ENCODE peak calls at places on chromosomes 13 and 19, in five cellular contexts. M, B, L, U and T are unnamed samples.
A peak's percentile ranks its signal among the peaks of the same experiment; 100 is the strongest.

GRCh38 chr13:73870970-73871935 is 263.0 kb downstream of the KLF12 start:
- DNase-seq in M (peak; percentile 15), B (no peak), L (no peak), U (peak; percentile 30), T (no peak)

GRCh38 chr13:54185785-54186184 is 1157.2 kb downstream of the OLFM4 start:
- DNase-seq in M (no peak), B (no peak), L (no peak), U (no peak), T (no peak)

GRCh38 chr13:109465151-109465550 is 321.2 kb downstream of the IRS2 start:
- DNase-seq in M (no peak), B (no peak), L (no peak), U (no peak), T (no peak)

GRCh38 chr19:18008814-18009213 is 844 bp downstream of the ARRDC2 start:
- DNase-seq in M (no peak), B (no peak), L (no peak), U (no peak), T (no peak)

GRCh38 chr19:48354332-48354992 is 9.3 kb downstream of the TMEM143 start:
- DNase-seq in M (no peak), B (no peak), L (no peak), U (no peak), T (no peak)

GRCh38 chr19:9936151-9937000 is at the start of gene OLFM2:
- DNase-seq in M (no peak), B (no peak), L (no peak), U (peak; percentile 56), T (no peak)

GRCh38 chr19:52935434-52935833 is 12.2 kb upstream of the ZNF888 start:
- DNase-seq in M (no peak), B (peak; percentile 53), L (peak; percentile 51), U (no peak), T (no peak)

GRCh38 chr13:21744149-21744548 is 73.3 kb downstream of the FGF9 start:
- DNase-seq in M (no peak), B (no peak), L (no peak), U (no peak), T (peak; percentile 84)

GRCh38 chr13:95049772-95050171 is 251.5 kb downstream of the ABCC4 start:
- DNase-seq in M (no peak), B (no peak), L (no peak), U (no peak), T (no peak)

GRCh38 chr19:2602391-2603181 is 99.9 kb downstream of the GNG7 start:
- DNase-seq in M (peak; percentile 76), B (peak; percentile 77), L (peak; percentile 74), U (peak; percentile 84), T (peak; percentile 97)
- TF ChIP-seq EP300 in M (peak; percentile 86), B (peak; percentile 97), L (peak; percentile 98), U (peak; percentile 95), T (peak; percentile 98)

DNA sequence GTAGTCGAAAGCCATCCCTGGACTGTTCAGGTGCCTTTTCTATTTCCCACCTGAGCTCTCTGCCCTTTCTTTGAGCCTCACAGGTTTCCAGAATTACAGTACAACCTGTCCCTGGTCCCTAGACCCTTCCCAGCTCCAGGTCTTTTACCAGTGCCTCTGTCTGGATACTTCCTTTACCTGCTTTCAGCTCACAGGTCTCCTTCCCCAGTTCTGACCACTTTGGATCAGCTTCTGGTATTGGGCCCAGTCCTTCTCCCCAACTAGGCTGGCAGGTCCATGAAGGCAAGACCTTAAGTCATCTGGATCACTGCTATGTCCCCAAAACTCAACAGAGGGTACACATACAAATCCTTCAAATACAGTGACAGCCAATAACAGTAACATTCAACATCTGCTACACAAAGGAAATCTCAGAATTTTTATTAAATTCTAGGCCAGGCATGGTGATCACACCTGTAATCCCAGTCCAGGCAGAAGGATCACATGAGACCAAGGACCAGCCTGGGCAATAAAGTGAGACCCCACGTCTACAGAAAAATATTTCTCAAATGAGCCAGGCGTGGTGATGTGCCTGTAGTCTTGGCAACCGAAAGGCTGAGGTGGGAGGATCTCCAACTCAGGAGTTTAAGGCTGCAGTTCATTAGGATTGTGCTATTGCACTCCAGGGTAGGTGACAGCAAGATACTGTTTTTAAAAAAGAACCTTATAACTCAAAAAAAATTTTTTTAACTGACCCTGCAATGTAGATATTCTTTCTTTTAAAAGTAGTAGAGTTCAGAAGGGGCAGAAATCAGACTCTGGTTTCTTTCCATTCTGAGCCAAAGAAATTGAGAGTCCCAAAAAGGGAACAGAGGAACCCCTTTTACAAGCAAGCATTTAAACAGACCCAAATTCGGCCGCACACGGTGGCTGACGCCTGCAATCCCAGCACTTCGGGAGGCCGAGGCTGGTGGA is 1.3 kb downstream of the RPS16 start:
- DNase-seq in M (no peak), B (no peak), L (no peak), U (no peak), T (no peak)
- H3K4me3 ChIP-seq in M (peak overlapping the region; percentile 92), B (peak overlapping the region; percentile 96), L (peak overlapping the region; percentile 89), U (peak overlapping the region; percentile 90), T (peak overlapping the region; percentile 82)

DNA sequence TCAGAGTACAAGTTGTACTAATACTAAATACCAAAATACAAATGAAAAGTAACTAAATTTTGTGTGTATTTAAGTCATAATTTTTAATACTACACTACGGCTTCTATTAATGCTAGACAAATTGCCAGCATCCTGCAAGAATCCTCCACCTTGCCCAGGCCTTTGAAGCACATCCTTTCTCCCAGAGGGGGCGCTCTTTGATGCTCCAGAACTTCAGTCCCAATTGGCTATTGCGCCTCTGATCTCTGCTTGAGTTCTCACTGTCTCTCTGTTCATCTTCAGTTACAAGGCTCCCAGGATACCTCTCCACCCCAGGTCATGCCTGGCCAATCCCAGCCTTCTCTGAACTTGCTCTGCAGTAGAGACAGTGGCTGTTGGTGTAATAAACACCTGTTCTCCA is 141.0 kb downstream of the DCLK1 start:
- DNase-seq in M (no peak), B (no peak), L (no peak), U (no peak), T (no peak)
- TF ChIP-seq EP300 in M (no peak), B (no peak), L (no peak), U (no peak), T (no peak)

DNA sequence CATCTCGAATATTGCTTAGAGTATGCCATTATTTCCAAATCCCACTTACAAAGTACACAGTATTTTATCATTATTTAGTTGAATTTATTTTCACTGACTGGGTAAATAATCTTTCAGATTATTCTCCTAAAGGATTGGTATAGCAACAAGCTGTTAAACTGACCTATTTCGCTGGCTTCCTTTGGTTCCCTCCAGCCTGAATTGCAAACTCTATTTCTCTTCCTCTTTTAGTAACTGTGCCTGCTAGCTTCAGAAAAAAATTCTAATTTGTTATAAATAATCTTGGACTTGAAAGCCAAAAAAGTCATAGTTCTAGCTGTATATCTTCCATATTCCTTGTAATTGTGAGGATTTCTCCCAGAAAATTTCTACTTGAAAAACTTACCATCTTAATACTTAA is 15.0 kb upstream of the CCNA1 start:
- DNase-seq in M (no peak), B (no peak), L (no peak), U (no peak), T (no peak)
- H3K4me3 ChIP-seq in M (no peak overlapping the region), B (no peak overlapping the region), L (no peak overlapping the region), U (no peak overlapping the region), T (no peak overlapping the region)

GRCh38 chr13:63311587-63311986 is 1895.9 kb upstream of the PCDH20 start:
- DNase-seq in M (no peak), B (no peak), L (no peak), U (no peak), T (no peak)
- TF ChIP-seq EP300 in M (no peak), B (no peak), L (no peak), U (no peak), T (no peak)

GRCh38 chr19:6274756-6275155 is 5.0 kb downstream of the MLLT1 start:
- DNase-seq in M (no peak), B (no peak), L (no peak), U (no peak), T (no peak)
- H3K4me3 ChIP-seq in M (no peak overlapping the region), B (no peak overlapping the region), L (no peak overlapping the region), U (no peak overlapping the region), T (peak overlapping the region; percentile 33)

DNA sequence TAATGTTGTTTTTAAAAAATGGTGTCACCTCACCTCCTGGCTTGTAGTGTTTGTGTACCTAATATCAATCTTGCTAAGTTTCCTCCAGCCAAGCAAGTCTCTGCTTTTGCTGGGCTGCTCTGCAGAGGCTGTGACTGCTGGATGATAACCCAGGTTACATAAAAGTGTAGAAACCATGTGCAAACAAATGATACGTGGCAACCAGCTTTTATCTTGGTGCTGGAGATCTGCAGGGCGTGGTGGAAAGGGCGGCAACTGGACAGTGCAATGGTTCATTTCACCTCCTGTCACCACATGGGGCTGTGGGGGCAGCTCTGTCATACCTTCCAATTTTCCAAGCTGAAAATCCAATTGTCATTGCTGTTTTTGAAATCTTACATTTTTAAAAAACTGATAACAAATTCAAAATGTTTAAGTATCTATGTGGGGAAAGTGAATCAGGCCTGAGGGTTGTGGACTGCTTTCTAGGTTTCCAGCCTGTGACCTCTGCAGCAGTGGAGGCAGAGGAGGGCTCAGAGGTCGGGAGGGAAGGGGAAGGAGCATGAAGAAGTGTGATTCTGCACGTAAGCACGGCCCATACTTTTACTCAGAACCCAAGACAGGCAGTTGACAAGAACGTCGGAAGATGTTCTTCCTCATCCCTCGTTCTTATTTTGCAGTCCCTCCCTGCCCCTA is 9.7 kb downstream of the GPR42 start:
- DNase-seq in M (no peak), B (peak; percentile 35), L (no peak), U (no peak), T (peak; percentile 55)
- TF ChIP-seq EP300 in M (no peak), B (no peak), L (no peak), U (no peak), T (no peak)